ENCODE peak calls at places on chromosomes 3 and 15, in six cellular contexts. Q is OCI-LY7, N is AG09309, S is hepatic stellate cell, A is glutamatergic neuron, T is substantia nigra. R is an unnamed sample.

GRCh38 chr15:89248584-89248983 is 4.8 kb downstream of the FANCI start:
- DNase-seq in N (no peak), S (no peak), Q (no peak), T (no peak), A (no peak), R (no peak)

GRCh38 chr15:68430471-68431036 is 1.4 kb downstream of the ITGA11 start:
- DNase-seq in Q (no peak), S (no peak), T (no peak), A (no peak), N (no peak), R (no peak)

GRCh38 chr3:153290278-153291015 is 128.4 kb downstream of the RAP2B start:
- DNase-seq in Q (peak), S (no peak), A (no peak), N (no peak), T (no peak), R (no peak)

GRCh38 chr3:119937229-119937628 is 155.3 kb downstream of the NR1I2 start:
- DNase-seq in S (no peak), A (no peak), N (no peak), T (no peak), Q (no peak), R (peak)

GRCh38 chr3:129051776-129052400 is 8.7 kb upstream of the GP9 start:
- DNase-seq in Q (no peak), A (no peak), N (no peak), S (no peak), T (no peak), R (no peak)

GRCh38 chr15:88649753-88650551 is 11.1 kb downstream of the ISG20 start:
- DNase-seq in T (no peak), A (no peak), S (no peak), Q (no peak), N (no peak), R (no peak)

GRCh38 chr15:67101981-67102929 is 36.9 kb downstream of the SMAD3 start:
- DNase-seq in N (no peak), A (no peak), T (no peak), Q (no peak), S (no peak), R (peak)

GRCh38 chr3:101970915-101971314 is 121.6 kb downstream of the NFKBIZ start:
- DNase-seq in T (no peak), N (no peak), A (peak), Q (no peak), S (no peak), R (no peak)

GRCh38 chr3:20039765-20040475 is at the start of gene KAT2B:
- DNase-seq in N (no peak), A (peak), T (peak), S (peak), Q (peak), R (peak)

GRCh38 chr3:111851511-111851954 is 7.5 kb upstream of the PHLDB2 start:
- DNase-seq in A (no peak), N (peak), Q (no peak), S (peak), T (no peak), R (no peak)

GRCh38 chr15:76368135-76368588 is 31.6 kb downstream of the ISL2 start:
- DNase-seq in N (no peak), A (no peak), S (no peak), Q (no peak), T (no peak), R (no peak)

GRCh38 chr15:68608206-68608843 is 29.5 kb downstream of the CORO2B start:
- DNase-seq in N (no peak), Q (no peak), A (no peak), T (peak), S (no peak), R (no peak)

GRCh38 chr15:51830279-51830806 is 890 bp downstream of the TMOD3 start:
- DNase-seq in T (no peak), N (no peak), Q (peak), S (peak), A (no peak), R (no peak)

GRCh38 chr15:78565951-78566774 is 843 bp downstream of the CHRNA5 start:
- DNase-seq in S (peak), N (no peak), Q (no peak), A (peak), T (no peak), R (no peak)

GRCh38 chr15:42034628-42035177 is 13.9 kb upstream of the PLA2G4E start:
- DNase-seq in A (no peak), N (no peak), S (no peak), Q (peak), T (no peak), R (no peak)

GRCh38 chr3:193030276-193030675 is 112.6 kb upstream of the MB21D2 start:
- DNase-seq in Q (no peak), A (no peak), S (no peak), T (no peak), N (no peak), R (no peak)

GRCh38 chr15:60871152-60871551 is 357.9 kb downstream of the RORA start:
- DNase-seq in N (no peak), Q (no peak), T (no peak), A (no peak), S (no peak), R (no peak)

GRCh38 chr15:90054618-90055097 is 47.6 kb downstream of the IDH2 start:
- DNase-seq in T (no peak), N (no peak), S (no peak), Q (no peak), A (no peak), R (no peak)

GRCh38 chr15:60009581-60010379 is 5.7 kb downstream of the FOXB1 start:
- DNase-seq in S (no peak), T (no peak), A (no peak), Q (no peak), N (no peak), R (no peak)

GRCh38 chr15:52563499-52564060 is 5.2 kb downstream of the ARPP19 start:
- DNase-seq in A (no peak), Q (no peak), T (no peak), S (no peak), N (no peak), R (no peak)

R was measured in effector memory CD8-positive, alpha-beta T cell.